ENCODE peak calls at places on chromosomes 16 and 17, in seven cellular contexts. One of them, this sample, is unnamed.

GRCh38 chr17:80781851-80782277 is 209.8 kb upstream of the CHMP6 start:
- DNase-seq in myocyte: no peak
- DNase-seq in heart right ventricle: peak; percentile 34
- DNase-seq in stimulated activated CD4-positive, alpha-beta T cell treated with anti-CD3 and anti-CD28 coated beads, TNF-alpha, amount 100 ng/mL, for 24 hours: no peak
- DNase-seq in T-helper 1 cell: no peak
- DNase-seq in Caco-2: no peak
- DNase-seq in H54: no peak
- DNase-seq in this sample: no peak

GRCh38 chr17:50954641-50955121 is 88.5 kb upstream of the TOB1 start:
- DNase-seq in myocyte: peak; percentile 57
- DNase-seq in heart right ventricle: no peak
- DNase-seq in stimulated activated CD4-positive, alpha-beta T cell treated with anti-CD3 and anti-CD28 coated beads, TNF-alpha, amount 100 ng/mL, for 24 hours: no peak
- DNase-seq in T-helper 1 cell: no peak
- DNase-seq in Caco-2: peak; percentile 46
- DNase-seq in H54: no peak
- DNase-seq in this sample: no peak

GRCh38 chr16:84104231-84104630 is 12.5 kb downstream of the MBTPS1 start:
- DNase-seq in myocyte: no peak
- DNase-seq in heart right ventricle: no peak
- DNase-seq in stimulated activated CD4-positive, alpha-beta T cell treated with anti-CD3 and anti-CD28 coated beads, TNF-alpha, amount 100 ng/mL, for 24 hours: no peak
- DNase-seq in T-helper 1 cell: no peak
- DNase-seq in Caco-2: no peak
- DNase-seq in H54: no peak
- DNase-seq in this sample: no peak

GRCh38 chr17:2718150-2718938 is 6.8 kb upstream of the CLUH start:
- DNase-seq in myocyte: no peak
- DNase-seq in heart right ventricle: no peak
- DNase-seq in stimulated activated CD4-positive, alpha-beta T cell treated with anti-CD3 and anti-CD28 coated beads, TNF-alpha, amount 100 ng/mL, for 24 hours: no peak
- DNase-seq in T-helper 1 cell: no peak
- DNase-seq in Caco-2: no peak
- DNase-seq in H54: no peak
- DNase-seq in this sample: no peak

GRCh38 chr17:12282056-12282455 is 261.4 kb downstream of the MAP2K4 start:
- DNase-seq in myocyte: no peak
- DNase-seq in heart right ventricle: no peak
- DNase-seq in stimulated activated CD4-positive, alpha-beta T cell treated with anti-CD3 and anti-CD28 coated beads, TNF-alpha, amount 100 ng/mL, for 24 hours: no peak
- DNase-seq in T-helper 1 cell: no peak
- DNase-seq in Caco-2: no peak
- DNase-seq in H54: no peak
- DNase-seq in this sample: no peak

GRCh38 chr17:67754001-67754400 is 36.3 kb downstream of the NOL11 start:
- DNase-seq in myocyte: no peak
- DNase-seq in heart right ventricle: no peak
- DNase-seq in stimulated activated CD4-positive, alpha-beta T cell treated with anti-CD3 and anti-CD28 coated beads, TNF-alpha, amount 100 ng/mL, for 24 hours: no peak
- DNase-seq in T-helper 1 cell: no peak
- DNase-seq in Caco-2: no peak
- DNase-seq in H54: no peak
- DNase-seq in this sample: no peak

GRCh38 chr17:75087558-75088453 is at the start of gene SLC16A5:
- DNase-seq in myocyte: no peak
- DNase-seq in heart right ventricle: peak; percentile 91
- DNase-seq in stimulated activated CD4-positive, alpha-beta T cell treated with anti-CD3 and anti-CD28 coated beads, TNF-alpha, amount 100 ng/mL, for 24 hours: no peak
- DNase-seq in T-helper 1 cell: peak; percentile 34
- DNase-seq in Caco-2: peak; percentile 99
- DNase-seq in H54: no peak
- DNase-seq in this sample: peak; percentile 70

GRCh38 chr16:21088646-21089538 is 61.8 kb downstream of the DNAH3 start:
- DNase-seq in myocyte: no peak
- DNase-seq in heart right ventricle: no peak
- DNase-seq in stimulated activated CD4-positive, alpha-beta T cell treated with anti-CD3 and anti-CD28 coated beads, TNF-alpha, amount 100 ng/mL, for 24 hours: no peak
- DNase-seq in T-helper 1 cell: no peak
- DNase-seq in Caco-2: no peak
- DNase-seq in H54: no peak
- DNase-seq in this sample: no peak

GRCh38 chr16:24670623-24671454 is 58.6 kb upstream of the TNRC6A start:
- DNase-seq in myocyte: peak; percentile 95
- DNase-seq in heart right ventricle: peak; percentile 64
- DNase-seq in stimulated activated CD4-positive, alpha-beta T cell treated with anti-CD3 and anti-CD28 coated beads, TNF-alpha, amount 100 ng/mL, for 24 hours: no peak
- DNase-seq in T-helper 1 cell: no peak
- DNase-seq in Caco-2: no peak
- DNase-seq in H54: peak; percentile 58
- DNase-seq in this sample: no peak

GRCh38 chr17:17415006-17415405 is 61.8 kb upstream of the MED9 start:
- DNase-seq in myocyte: no peak
- DNase-seq in heart right ventricle: no peak
- DNase-seq in stimulated activated CD4-positive, alpha-beta T cell treated with anti-CD3 and anti-CD28 coated beads, TNF-alpha, amount 100 ng/mL, for 24 hours: no peak
- DNase-seq in T-helper 1 cell: no peak
- DNase-seq in Caco-2: no peak
- DNase-seq in H54: no peak
- DNase-seq in this sample: no peak

GRCh38 chr17:41697122-41697962 is 8.7 kb downstream of the EIF1 start:
- DNase-seq in myocyte: peak; percentile 88
- DNase-seq in heart right ventricle: peak; percentile 80
- DNase-seq in stimulated activated CD4-positive, alpha-beta T cell treated with anti-CD3 and anti-CD28 coated beads, TNF-alpha, amount 100 ng/mL, for 24 hours: no peak
- DNase-seq in T-helper 1 cell: no peak
- DNase-seq in Caco-2: no peak
- DNase-seq in H54: no peak
- DNase-seq in this sample: no peak

GRCh38 chr16:56311208-56312027 is 113.9 kb downstream of the AMFR start:
- DNase-seq in myocyte: no peak
- DNase-seq in heart right ventricle: no peak
- DNase-seq in stimulated activated CD4-positive, alpha-beta T cell treated with anti-CD3 and anti-CD28 coated beads, TNF-alpha, amount 100 ng/mL, for 24 hours: no peak
- DNase-seq in T-helper 1 cell: no peak
- DNase-seq in Caco-2: no peak
- DNase-seq in H54: no peak
- DNase-seq in this sample: no peak

GRCh38 chr17:78648293-78648692 is 71.1 kb upstream of the DNAH17 start:
- DNase-seq in myocyte: peak; percentile 44
- DNase-seq in heart right ventricle: no peak
- DNase-seq in stimulated activated CD4-positive, alpha-beta T cell treated with anti-CD3 and anti-CD28 coated beads, TNF-alpha, amount 100 ng/mL, for 24 hours: no peak
- DNase-seq in T-helper 1 cell: no peak
- DNase-seq in Caco-2: no peak
- DNase-seq in H54: no peak
- DNase-seq in this sample: no peak

GRCh38 chr17:32342603-32343325 is 791 bp upstream of the C17orf75 start:
- DNase-seq in myocyte: no peak
- DNase-seq in heart right ventricle: no peak
- DNase-seq in stimulated activated CD4-positive, alpha-beta T cell treated with anti-CD3 and anti-CD28 coated beads, TNF-alpha, amount 100 ng/mL, for 24 hours: no peak
- DNase-seq in T-helper 1 cell: no peak
- DNase-seq in Caco-2: no peak
- DNase-seq in H54: no peak
- DNase-seq in this sample: no peak

GRCh38 chr17:77790143-77790829 is 168.2 kb upstream of the TNRC6C start:
- DNase-seq in myocyte: no peak
- DNase-seq in heart right ventricle: no peak
- DNase-seq in stimulated activated CD4-positive, alpha-beta T cell treated with anti-CD3 and anti-CD28 coated beads, TNF-alpha, amount 100 ng/mL, for 24 hours: no peak
- DNase-seq in T-helper 1 cell: no peak
- DNase-seq in Caco-2: no peak
- DNase-seq in H54: no peak
- DNase-seq in this sample: no peak

GRCh38 chr16:8346291-8346690 is 244.0 kb downstream of the TMEM114 start:
- DNase-seq in myocyte: peak; percentile 1
- DNase-seq in heart right ventricle: no peak
- DNase-seq in stimulated activated CD4-positive, alpha-beta T cell treated with anti-CD3 and anti-CD28 coated beads, TNF-alpha, amount 100 ng/mL, for 24 hours: no peak
- DNase-seq in T-helper 1 cell: no peak
- DNase-seq in Caco-2: no peak
- DNase-seq in H54: no peak
- DNase-seq in this sample: no peak

GRCh38 chr16:50961944-50962343 is 189.1 kb downstream of the SALL1 start:
- DNase-seq in myocyte: no peak
- DNase-seq in heart right ventricle: no peak
- DNase-seq in stimulated activated CD4-positive, alpha-beta T cell treated with anti-CD3 and anti-CD28 coated beads, TNF-alpha, amount 100 ng/mL, for 24 hours: no peak
- DNase-seq in T-helper 1 cell: no peak
- DNase-seq in Caco-2: no peak
- DNase-seq in H54: no peak
- DNase-seq in this sample: no peak

GRCh38 chr16:71364306-71364705 is 5.8 kb downstream of the CALB2 start:
- DNase-seq in myocyte: no peak
- DNase-seq in heart right ventricle: no peak
- DNase-seq in stimulated activated CD4-positive, alpha-beta T cell treated with anti-CD3 and anti-CD28 coated beads, TNF-alpha, amount 100 ng/mL, for 24 hours: no peak
- DNase-seq in T-helper 1 cell: no peak
- DNase-seq in Caco-2: no peak
- DNase-seq in H54: no peak
- DNase-seq in this sample: no peak

GRCh38 chr17:37068266-37068665 is 119.5 kb downstream of the AATF start:
- DNase-seq in myocyte: peak; percentile 98
- DNase-seq in heart right ventricle: no peak
- DNase-seq in stimulated activated CD4-positive, alpha-beta T cell treated with anti-CD3 and anti-CD28 coated beads, TNF-alpha, amount 100 ng/mL, for 24 hours: no peak
- DNase-seq in T-helper 1 cell: no peak
- DNase-seq in Caco-2: no peak
- DNase-seq in H54: no peak
- DNase-seq in this sample: no peak

GRCh38 chr16:53084736-53085538 is 30.1 kb downstream of the CHD9 start:
- DNase-seq in myocyte: no peak
- DNase-seq in heart right ventricle: no peak
- DNase-seq in stimulated activated CD4-positive, alpha-beta T cell treated with anti-CD3 and anti-CD28 coated beads, TNF-alpha, amount 100 ng/mL, for 24 hours: no peak
- DNase-seq in T-helper 1 cell: no peak
- DNase-seq in Caco-2: no peak
- DNase-seq in H54: no peak
- DNase-seq in this sample: no peak

GRCh38 chr17:34756670-34757021 is 177.3 kb downstream of the TMEM132E start:
- DNase-seq in myocyte: no peak
- DNase-seq in heart right ventricle: peak; percentile 18
- DNase-seq in stimulated activated CD4-positive, alpha-beta T cell treated with anti-CD3 and anti-CD28 coated beads, TNF-alpha, amount 100 ng/mL, for 24 hours: no peak
- DNase-seq in T-helper 1 cell: no peak
- DNase-seq in Caco-2: peak; percentile 30
- DNase-seq in H54: no peak
- DNase-seq in this sample: no peak

GRCh38 chr16:82634955-82635610 is 8.3 kb downstream of the CDH13 start:
- DNase-seq in myocyte: no peak
- DNase-seq in heart right ventricle: no peak
- DNase-seq in stimulated activated CD4-positive, alpha-beta T cell treated with anti-CD3 and anti-CD28 coated beads, TNF-alpha, amount 100 ng/mL, for 24 hours: no peak
- DNase-seq in T-helper 1 cell: no peak
- DNase-seq in Caco-2: no peak
- DNase-seq in H54: no peak
- DNase-seq in this sample: no peak

GRCh38 chr16:12539185-12539929 is 264.3 kb downstream of the CPPED1 start:
- DNase-seq in myocyte: peak; percentile 62
- DNase-seq in heart right ventricle: no peak
- DNase-seq in stimulated activated CD4-positive, alpha-beta T cell treated with anti-CD3 and anti-CD28 coated beads, TNF-alpha, amount 100 ng/mL, for 24 hours: no peak
- DNase-seq in T-helper 1 cell: no peak
- DNase-seq in Caco-2: no peak
- DNase-seq in H54: no peak
- DNase-seq in this sample: no peak

GRCh38 chr17:64032081-64032480 is 11.6 kb upstream of the ICAM2 start:
- DNase-seq in myocyte: peak; percentile 43
- DNase-seq in heart right ventricle: no peak
- DNase-seq in stimulated activated CD4-positive, alpha-beta T cell treated with anti-CD3 and anti-CD28 coated beads, TNF-alpha, amount 100 ng/mL, for 24 hours: no peak
- DNase-seq in T-helper 1 cell: no peak
- DNase-seq in Caco-2: no peak
- DNase-seq in H54: no peak
- DNase-seq in this sample: no peak

GRCh38 chr17:69828087-69828486 is 246.9 kb upstream of the KCNJ16 start:
- DNase-seq in myocyte: peak; percentile 89
- DNase-seq in heart right ventricle: peak; percentile 66
- DNase-seq in stimulated activated CD4-positive, alpha-beta T cell treated with anti-CD3 and anti-CD28 coated beads, TNF-alpha, amount 100 ng/mL, for 24 hours: no peak
- DNase-seq in T-helper 1 cell: no peak
- DNase-seq in Caco-2: no peak
- DNase-seq in H54: no peak
- DNase-seq in this sample: no peak

GRCh38 chr16:27486344-27486743 is 63.4 kb downstream of the GTF3C1 start:
- DNase-seq in myocyte: no peak
- DNase-seq in heart right ventricle: no peak
- DNase-seq in stimulated activated CD4-positive, alpha-beta T cell treated with anti-CD3 and anti-CD28 coated beads, TNF-alpha, amount 100 ng/mL, for 24 hours: no peak
- DNase-seq in T-helper 1 cell: no peak
- DNase-seq in Caco-2: no peak
- DNase-seq in H54: no peak
- DNase-seq in this sample: no peak

GRCh38 chr16:89729863-89730574 is 8.7 kb downstream of the ZNF276 start:
- DNase-seq in myocyte: peak; percentile 9
- DNase-seq in heart right ventricle: no peak
- DNase-seq in stimulated activated CD4-positive, alpha-beta T cell treated with anti-CD3 and anti-CD28 coated beads, TNF-alpha, amount 100 ng/mL, for 24 hours: no peak
- DNase-seq in T-helper 1 cell: no peak
- DNase-seq in Caco-2: no peak
- DNase-seq in H54: no peak
- DNase-seq in this sample: no peak

GRCh38 chr17:64984776-64985521 is 65.7 kb upstream of the LRRC37A3 start:
- DNase-seq in myocyte: no peak
- DNase-seq in heart right ventricle: no peak
- DNase-seq in stimulated activated CD4-positive, alpha-beta T cell treated with anti-CD3 and anti-CD28 coated beads, TNF-alpha, amount 100 ng/mL, for 24 hours: no peak
- DNase-seq in T-helper 1 cell: peak; percentile 54
- DNase-seq in Caco-2: no peak
- DNase-seq in H54: no peak
- DNase-seq in this sample: no peak

GRCh38 chr16:28210979-28211505 is 723 bp downstream of the XPO6 start:
- DNase-seq in myocyte: peak; percentile 84
- DNase-seq in heart right ventricle: peak; percentile 55
- DNase-seq in stimulated activated CD4-positive, alpha-beta T cell treated with anti-CD3 and anti-CD28 coated beads, TNF-alpha, amount 100 ng/mL, for 24 hours: peak; percentile 56
- DNase-seq in T-helper 1 cell: peak; percentile 41
- DNase-seq in Caco-2: peak; percentile 44
- DNase-seq in H54: peak; percentile 77
- DNase-seq in this sample: peak; percentile 48

GRCh38 chr17:68812876-68813584 is 142.2 kb downstream of the ABCA8 start:
- DNase-seq in myocyte: no peak
- DNase-seq in heart right ventricle: no peak
- DNase-seq in stimulated activated CD4-positive, alpha-beta T cell treated with anti-CD3 and anti-CD28 coated beads, TNF-alpha, amount 100 ng/mL, for 24 hours: no peak
- DNase-seq in T-helper 1 cell: no peak
- DNase-seq in Caco-2: no peak
- DNase-seq in H54: no peak
- DNase-seq in this sample: no peak

GRCh38 chr17:45914036-45914717 is 19.8 kb downstream of the MAPT start:
- DNase-seq in myocyte: no peak
- DNase-seq in heart right ventricle: no peak
- DNase-seq in stimulated activated CD4-positive, alpha-beta T cell treated with anti-CD3 and anti-CD28 coated beads, TNF-alpha, amount 100 ng/mL, for 24 hours: no peak
- DNase-seq in T-helper 1 cell: no peak
- DNase-seq in Caco-2: no peak
- DNase-seq in H54: no peak
- DNase-seq in this sample: no peak

GRCh38 chr17:16040710-16041251 is 41.2 kb downstream of the TTC19 start:
- DNase-seq in myocyte: peak; percentile 61
- DNase-seq in heart right ventricle: no peak
- DNase-seq in stimulated activated CD4-positive, alpha-beta T cell treated with anti-CD3 and anti-CD28 coated beads, TNF-alpha, amount 100 ng/mL, for 24 hours: no peak
- DNase-seq in T-helper 1 cell: no peak
- DNase-seq in Caco-2: no peak
- DNase-seq in H54: no peak
- DNase-seq in this sample: no peak

GRCh38 chr17:231966-232807 is 50.7 kb upstream of the DOC2B start:
- DNase-seq in myocyte: no peak
- DNase-seq in heart right ventricle: peak; percentile 3
- DNase-seq in stimulated activated CD4-positive, alpha-beta T cell treated with anti-CD3 and anti-CD28 coated beads, TNF-alpha, amount 100 ng/mL, for 24 hours: no peak
- DNase-seq in T-helper 1 cell: no peak
- DNase-seq in Caco-2: peak; percentile 23
- DNase-seq in H54: no peak
- DNase-seq in this sample: no peak

GRCh38 chr17:4980644-4981216 is 6.7 kb downstream of the CAMTA2 start:
- DNase-seq in myocyte: peak; percentile 69
- DNase-seq in heart right ventricle: no peak
- DNase-seq in stimulated activated CD4-positive, alpha-beta T cell treated with anti-CD3 and anti-CD28 coated beads, TNF-alpha, amount 100 ng/mL, for 24 hours: no peak
- DNase-seq in T-helper 1 cell: peak; percentile 46
- DNase-seq in Caco-2: no peak
- DNase-seq in H54: no peak
- DNase-seq in this sample: peak; percentile 57

GRCh38 chr17:51710289-51710979 is 448.1 kb downstream of the CA10 start:
- DNase-seq in myocyte: no peak
- DNase-seq in heart right ventricle: no peak
- DNase-seq in stimulated activated CD4-positive, alpha-beta T cell treated with anti-CD3 and anti-CD28 coated beads, TNF-alpha, amount 100 ng/mL, for 24 hours: no peak
- DNase-seq in T-helper 1 cell: no peak
- DNase-seq in Caco-2: no peak
- DNase-seq in H54: no peak
- DNase-seq in this sample: no peak

This sample was measured in GM12892.